ENCODE peak calls at places on chromosomes 1 and 21, in ten cellular contexts. D is mucosa of descending colon, S is heart right ventricle, N is body of pancreas, A is sigmoid colon, M is prostate gland, V is hepatocyte, H is psoas muscle, B is A549, Z is fibroblast of lung. E is an unnamed sample.
A peak's percentile ranks its signal among the peaks of the same experiment; 100 is the strongest.

GRCh38 chr1:184801503-184801902 is 46.8 kb upstream of the EDEM3 start:
- DNase-seq in Z (peak; percentile 89), D (no peak), V (no peak), B (no peak), A (no peak), N (peak; percentile 65), S (no peak), M (peak; percentile 69), H (peak; percentile 30), E (no peak)

GRCh38 chr1:85224734-85225623 is 24.2 kb upstream of the SYDE2 start:
- DNase-seq in B (no peak), A (no peak), N (peak; percentile 92), Z (peak; percentile 54), V (peak; percentile 73), D (peak; percentile 63), S (peak; percentile 27), M (peak; percentile 67), H (no peak), E (no peak)

GRCh38 chr1:176208034-176208433 is 948 bp upstream of the COP1 start:
- DNase-seq in Z (no peak), B (no peak), A (no peak), H (no peak), V (no peak), M (no peak), N (no peak), D (peak; percentile 37), S (no peak), E (no peak)

GRCh38 chr1:209405183-209405823 is 178.2 kb upstream of the CAMK1G start:
- DNase-seq in M (no peak), S (no peak), N (no peak), D (no peak), A (no peak), V (no peak), H (no peak), B (no peak), Z (peak; percentile 51), E (no peak)

GRCh38 chr1:1988061-1988945 is 15.3 kb downstream of the CFAP74 start:
- DNase-seq in V (no peak), S (no peak), N (no peak), B (no peak), Z (no peak), H (no peak), D (no peak), M (no peak), A (no peak), E (no peak)

GRCh38 chr1:36358514-36359084 is 27.1 kb downstream of the STK40 start:
- DNase-seq in A (no peak), S (no peak), B (no peak), M (no peak), V (no peak), N (no peak), D (no peak), Z (no peak), H (no peak), E (no peak)

GRCh38 chr1:42484382-42484781 is 21.3 kb downstream of the CCDC30 start:
- DNase-seq in A (no peak), H (no peak), B (no peak), V (peak; percentile 52), N (no peak), S (no peak), M (no peak), D (no peak), Z (peak; percentile 76), E (no peak)

GRCh38 chr1:32902535-32902920 is 1.3 kb upstream of the TMEM54 start:
- DNase-seq in Z (no peak), N (no peak), M (no peak), B (no peak), V (no peak), A (peak; percentile 56), H (no peak), D (peak; percentile 44), S (no peak), E (no peak)

GRCh38 chr1:234532511-234532922 is 53.5 kb upstream of the TARBP1 start:
- DNase-seq in M (peak; percentile 85), Z (peak; percentile 73), A (peak; percentile 86), N (peak; percentile 94), H (peak; percentile 46), V (no peak), S (no peak), B (no peak), D (no peak), E (no peak)

GRCh38 chr1:234533975-234534876 is 55.2 kb upstream of the TARBP1 start:
- DNase-seq in M (peak; percentile 94), S (peak; percentile 89), Z (peak; percentile 100), D (peak; percentile 72), N (peak; percentile 92), A (peak; percentile 99), V (peak; percentile 91), H (peak; percentile 92), B (no peak), E (peak; percentile 38)

GRCh38 chr1:234535208-234535607 is 56.2 kb upstream of the TARBP1 start:
- DNase-seq in M (no peak), B (no peak), D (no peak), H (no peak), N (no peak), V (no peak), A (peak; percentile 57), S (no peak), Z (no peak), E (no peak)

GRCh38 chr1:234531181-234532132 is 52.5 kb upstream of the TARBP1 start:
- DNase-seq in S (peak; percentile 68), N (peak; percentile 85), V (peak; percentile 49), A (peak; percentile 92), M (peak; percentile 69), D (peak; percentile 46), Z (peak; percentile 90), B (no peak), H (peak; percentile 68), E (no peak)

DNA sequence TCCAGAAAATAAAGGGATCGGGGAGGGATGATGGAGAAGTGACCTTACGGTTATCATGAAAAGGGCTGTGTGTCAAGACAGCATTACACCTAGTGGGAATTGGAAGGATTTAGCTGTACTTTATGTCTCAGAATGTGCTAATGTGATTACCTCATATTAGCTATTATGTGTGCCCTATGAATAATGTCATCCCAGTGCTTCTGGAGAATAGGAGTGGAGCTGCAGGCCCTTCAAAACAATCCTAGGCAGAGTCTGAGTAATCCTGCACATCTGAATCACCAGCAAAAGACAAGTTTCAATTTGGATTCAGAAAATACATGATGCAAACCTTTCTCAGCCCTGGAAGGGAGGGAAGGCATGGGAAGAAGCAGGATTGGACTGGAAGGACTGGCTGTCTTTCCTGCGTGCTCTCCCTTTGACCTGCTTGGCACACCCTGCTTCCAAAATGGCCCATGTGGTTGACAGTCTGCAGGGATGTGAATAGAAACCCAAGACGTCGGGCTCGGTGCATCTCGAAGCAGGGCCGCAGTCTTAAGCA is 54.1 kb upstream of the TARBP1 start:
- DNase-seq in V (peak; percentile 39), A (peak; percentile 94), S (peak; percentile 48), Z (peak; percentile 98), B (no peak), N (peak; percentile 45), M (no peak), H (peak; percentile 72), D (peak; percentile 46), E (no peak)
- H3K4me1 ChIP-seq in V (peaks cover 68% of the 10 kb centered on the region), A (peaks cover 92% of the 10 kb centered on the region), S (peaks cover 97% of the 10 kb centered on the region), Z (peaks cover 40% of the 10 kb centered on the region), B (peaks cover 16% of the 10 kb centered on the region), N (peaks cover 98% of the 10 kb centered on the region), M (peaks cover 54% of the 10 kb centered on the region), H (peaks cover 88% of the 10 kb centered on the region), D (peaks cover 35% of the 10 kb centered on the region), E (peaks cover 41% of the 10 kb centered on the region)

GRCh38 chr21:34362136-34362444 is 1.7 kb upstream of the KCNE2 start:
- DNase-seq in B (no peak), N (no peak), H (no peak), A (no peak), M (no peak), D (no peak), V (no peak), Z (no peak), S (no peak), E (no peak)
- TF ChIP-seq CTCF in B (no peak), N (no peak), H (no peak), A (no peak), M (no peak), D (no peak), V (no peak), Z (no peak), S (no peak), E (no peak)

GRCh38 chr21:39386899-39387298 is 38.0 kb upstream of the HMGN1 start:
- DNase-seq in H (no peak), D (no peak), N (no peak), Z (no peak), S (no peak), A (no peak), B (no peak), M (no peak), V (no peak), E (no peak)
- H3K4me3 ChIP-seq in H (peak overlapping the region; percentile 65), D (no peak overlapping the region), N (no peak overlapping the region), Z (no peak overlapping the region), S (no peak overlapping the region), A (no peak overlapping the region), B (no peak overlapping the region), M (no peak overlapping the region), V (no peak overlapping the region), E (peak overlapping the region; percentile 40)

DNA sequence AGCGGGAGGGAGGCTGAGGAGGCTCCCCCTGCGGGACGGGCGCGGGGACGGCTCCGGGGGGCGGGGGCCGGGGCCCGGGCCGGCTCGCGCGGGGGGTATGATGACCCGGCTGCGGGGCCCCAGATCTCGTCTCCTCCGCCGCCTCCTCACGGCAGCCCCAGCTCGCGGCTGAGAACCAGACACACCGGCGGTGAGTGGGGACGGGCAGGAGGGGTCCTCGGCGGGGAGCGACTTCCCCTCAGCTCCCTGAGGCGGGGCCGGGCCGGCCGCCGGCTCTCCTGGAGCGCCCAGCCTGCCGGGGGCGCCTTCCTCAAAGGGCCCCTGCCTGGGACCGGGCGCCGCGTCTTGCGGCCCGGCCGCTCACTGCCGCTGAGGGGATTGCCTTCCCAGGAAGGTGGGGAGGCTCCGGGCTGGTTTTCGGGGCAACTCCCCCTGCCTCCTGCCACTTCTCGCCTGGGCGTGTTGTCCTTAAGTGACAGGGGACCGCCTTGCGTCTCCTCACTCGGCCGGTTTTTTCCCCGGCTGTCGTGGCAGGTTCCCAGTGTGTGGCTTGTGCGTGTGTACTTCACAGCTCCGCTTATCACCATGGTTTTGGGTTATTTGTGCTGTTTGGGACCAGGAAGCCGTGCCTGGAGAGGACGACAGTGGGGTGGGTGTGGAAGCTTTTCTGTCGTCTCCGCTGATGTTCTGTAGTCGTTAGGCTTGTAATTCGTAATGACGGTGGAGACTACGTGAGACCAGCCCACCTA is 800 bp downstream of the HIPK1 start:
- DNase-seq in B (peak; percentile 25), A (peak; percentile 76), Z (peak; percentile 12), D (peak; percentile 78), H (peak; percentile 54), M (peak; percentile 33), S (no peak), N (peak; percentile 66), V (peak; percentile 79), E (peak; percentile 47)
- H3K4me1 ChIP-seq in B (peaks cover 21% of the 10 kb centered on the region), A (peaks cover 31% of the 10 kb centered on the region), Z (peaks cover 2% of the 10 kb centered on the region), D (peaks cover 18% of the 10 kb centered on the region), H (peaks cover 49% of the 10 kb centered on the region), M (no peaks in the 10 kb centered on the region), S (peaks cover 57% of the 10 kb centered on the region), N (peaks cover 48% of the 10 kb centered on the region), V (peaks cover 27% of the 10 kb centered on the region), E (peaks cover 2% of the 10 kb centered on the region)